ENCODE peak calls at places on chromosome 7, in eight cellular contexts. One of them, this sample, is unnamed.

GRCh38 chr7:48337012-48337621 is 165.9 kb downstream of the ABCA13 start:
- DNase-seq in stimulated activated CD4-positive, alpha-beta T cell treated with anti-CD3 and anti-CD28 coated beads, Interleukin-4, amount 100 ng/mL, for 24 hours: no peak
- DNase-seq in cardiac fibroblast: peak; percentile 57
- DNase-seq in OCI-LY7: peak; percentile 11
- DNase-seq in EH: peak; percentile 10
- DNase-seq in left cardiac atrium: no peak
- DNase-seq in H9: peak; percentile 54
- DNase-seq in lower leg skin: no peak
- DNase-seq in this sample: peak; percentile 7

GRCh38 chr7:44604941-44605340 is 1.5 kb upstream of the OGDH start:
- DNase-seq in stimulated activated CD4-positive, alpha-beta T cell treated with anti-CD3 and anti-CD28 coated beads, Interleukin-4, amount 100 ng/mL, for 24 hours: no peak
- DNase-seq in cardiac fibroblast: no peak
- DNase-seq in OCI-LY7: no peak
- DNase-seq in EH: no peak
- DNase-seq in left cardiac atrium: no peak
- DNase-seq in H9: no peak
- DNase-seq in lower leg skin: no peak
- DNase-seq in this sample: no peak

GRCh38 chr7:112510032-112510742 is 29.4 kb downstream of the LSMEM1 start:
- DNase-seq in stimulated activated CD4-positive, alpha-beta T cell treated with anti-CD3 and anti-CD28 coated beads, Interleukin-4, amount 100 ng/mL, for 24 hours: no peak
- DNase-seq in cardiac fibroblast: peak; percentile 79
- DNase-seq in OCI-LY7: no peak
- DNase-seq in EH: peak; percentile 80
- DNase-seq in left cardiac atrium: no peak
- DNase-seq in H9: no peak
- DNase-seq in lower leg skin: no peak
- DNase-seq in this sample: no peak

GRCh38 chr7:97215556-97215955 is 98.1 kb downstream of the SDHAF3 start:
- DNase-seq in stimulated activated CD4-positive, alpha-beta T cell treated with anti-CD3 and anti-CD28 coated beads, Interleukin-4, amount 100 ng/mL, for 24 hours: no peak
- DNase-seq in cardiac fibroblast: no peak
- DNase-seq in OCI-LY7: no peak
- DNase-seq in EH: no peak
- DNase-seq in left cardiac atrium: no peak
- DNase-seq in H9: peak; percentile 35
- DNase-seq in lower leg skin: no peak
- DNase-seq in this sample: no peak

GRCh38 chr7:132192809-132193208 is 383.5 kb downstream of the PLXNA4 start:
- DNase-seq in stimulated activated CD4-positive, alpha-beta T cell treated with anti-CD3 and anti-CD28 coated beads, Interleukin-4, amount 100 ng/mL, for 24 hours: no peak
- DNase-seq in cardiac fibroblast: no peak
- DNase-seq in OCI-LY7: no peak
- DNase-seq in EH: no peak
- DNase-seq in left cardiac atrium: no peak
- DNase-seq in H9: no peak
- DNase-seq in lower leg skin: no peak
- DNase-seq in this sample: no peak

GRCh38 chr7:84624527-84624926 is 429.9 kb upstream of the SEMA3A start:
- DNase-seq in stimulated activated CD4-positive, alpha-beta T cell treated with anti-CD3 and anti-CD28 coated beads, Interleukin-4, amount 100 ng/mL, for 24 hours: no peak
- DNase-seq in cardiac fibroblast: peak; percentile 15
- DNase-seq in OCI-LY7: no peak
- DNase-seq in EH: peak; percentile 32
- DNase-seq in left cardiac atrium: no peak
- DNase-seq in H9: no peak
- DNase-seq in lower leg skin: no peak
- DNase-seq in this sample: no peak

GRCh38 chr7:36615877-36616276 is 108.4 kb downstream of the AOAH start:
- DNase-seq in stimulated activated CD4-positive, alpha-beta T cell treated with anti-CD3 and anti-CD28 coated beads, Interleukin-4, amount 100 ng/mL, for 24 hours: no peak
- DNase-seq in cardiac fibroblast: no peak
- DNase-seq in OCI-LY7: no peak
- DNase-seq in EH: no peak
- DNase-seq in left cardiac atrium: no peak
- DNase-seq in H9: no peak
- DNase-seq in lower leg skin: no peak
- DNase-seq in this sample: no peak

GRCh38 chr7:27148776-27149641 is 1.4 kb upstream of the HOXA6 start:
- DNase-seq in stimulated activated CD4-positive, alpha-beta T cell treated with anti-CD3 and anti-CD28 coated beads, Interleukin-4, amount 100 ng/mL, for 24 hours: no peak
- DNase-seq in cardiac fibroblast: no peak
- DNase-seq in OCI-LY7: no peak
- DNase-seq in EH: peak; percentile 64
- DNase-seq in left cardiac atrium: no peak
- DNase-seq in H9: no peak
- DNase-seq in lower leg skin: peak; percentile 83
- DNase-seq in this sample: no peak

GRCh38 chr7:40700653-40701475 is 566.1 kb downstream of the SUGCT start:
- DNase-seq in stimulated activated CD4-positive, alpha-beta T cell treated with anti-CD3 and anti-CD28 coated beads, Interleukin-4, amount 100 ng/mL, for 24 hours: no peak
- DNase-seq in cardiac fibroblast: peak; percentile 38
- DNase-seq in OCI-LY7: peak; percentile 17
- DNase-seq in EH: peak; percentile 81
- DNase-seq in left cardiac atrium: no peak
- DNase-seq in H9: peak; percentile 36
- DNase-seq in lower leg skin: no peak
- DNase-seq in this sample: no peak

This sample was measured in thyroid gland.